ENCODE peak calls at places on chromosomes 6 and 20, in six cellular contexts. T is A549, D is fibroblast of lung, B is HFF-Myc, J is tibial artery, P is pancreas. F is an unnamed sample.

GRCh38 chr6:35480176-35480575 is 12.0 kb downstream of the RPL10A start:
- DNase-seq in P (no peak), J (no peak), T (no peak), D (no peak), B (no peak), F (no peak)

GRCh38 chr6:24574809-24575208 is 71.2 kb downstream of the KIAA0319 start:
- DNase-seq in T (no peak), P (no peak), B (no peak), D (no peak), J (no peak), F (peak)

GRCh38 chr20:62501801-62502495 is 26.2 kb upstream of the GATA5 start:
- DNase-seq in D (peak), J (no peak), B (no peak), P (no peak), T (peak), F (peak)

GRCh38 chr6:52108128-52108527 is 20.7 kb upstream of the PKHD1 start:
- DNase-seq in P (no peak), B (no peak), T (no peak), D (no peak), J (no peak), F (no peak)

GRCh38 chr6:76992553-76992952 is 470.7 kb downstream of the HTR1B start:
- DNase-seq in B (no peak), J (no peak), P (no peak), T (no peak), D (no peak), F (no peak)

GRCh38 chr20:43755390-43755789 is 28.6 kb upstream of the GTSF1L start:
- DNase-seq in T (no peak), B (no peak), P (no peak), D (peak), J (no peak), F (peak)

GRCh38 chr6:131015630-131016263 is 47.3 kb downstream of the EPB41L2 start:
- DNase-seq in B (peak), D (peak), T (no peak), P (no peak), J (no peak), F (no peak)

GRCh38 chr6:108732101-108732870 is 115.9 kb upstream of the ARMC2 start:
- DNase-seq in P (no peak), D (peak), B (no peak), T (no peak), J (no peak), F (peak)

GRCh38 chr6:121190122-121190521 is 144.2 kb downstream of the TBC1D32 start:
- DNase-seq in J (no peak), D (no peak), T (no peak), B (no peak), P (no peak), F (no peak)

GRCh38 chr6:121183742-121184141 is 150.5 kb downstream of the TBC1D32 start:
- DNase-seq in T (no peak), D (no peak), B (no peak), J (no peak), P (no peak), F (no peak)

GRCh38 chr6:121187833-121188200 is 146.5 kb downstream of the TBC1D32 start:
- DNase-seq in B (no peak), T (no peak), J (no peak), D (no peak), P (no peak), F (peak)

GRCh38 chr6:121187200-121187832 is 147.0 kb downstream of the TBC1D32 start:
- DNase-seq in P (no peak), T (no peak), B (no peak), J (no peak), D (no peak), F (peak)
- H3K4me3 ChIP-seq in P (no peak), T (no peak), B (no peak), J (no peak), D (no peak), F (no peak)

DNA sequence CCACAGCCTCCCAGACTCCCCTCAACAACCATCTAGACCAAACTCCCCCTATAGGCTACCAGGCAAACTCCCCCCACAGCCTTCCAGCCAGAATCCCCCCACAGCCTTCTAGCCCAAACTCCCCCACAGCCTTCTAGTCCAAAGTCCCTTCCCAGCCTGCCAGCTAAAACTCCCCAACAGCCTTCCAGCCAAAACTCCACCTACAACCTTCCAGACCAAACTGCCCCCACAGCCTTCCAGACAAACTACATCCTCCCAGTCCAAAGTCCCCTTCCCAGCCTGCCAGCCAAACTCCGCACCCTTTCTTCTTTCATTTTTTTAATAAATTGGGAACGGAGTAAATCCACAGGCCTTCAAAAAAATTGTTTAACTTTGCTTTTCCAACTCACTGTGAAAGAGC is 37.4 kb upstream of the SYNDIG1 start:
- DNase-seq in D (no peak), P (no peak), T (peak), B (no peak), J (no peak), F (no peak)
- TF ChIP-seq CTCF in D (no peak), P (no peak), T (no peak), B (no peak), J (no peak), F (no peak)

DNA sequence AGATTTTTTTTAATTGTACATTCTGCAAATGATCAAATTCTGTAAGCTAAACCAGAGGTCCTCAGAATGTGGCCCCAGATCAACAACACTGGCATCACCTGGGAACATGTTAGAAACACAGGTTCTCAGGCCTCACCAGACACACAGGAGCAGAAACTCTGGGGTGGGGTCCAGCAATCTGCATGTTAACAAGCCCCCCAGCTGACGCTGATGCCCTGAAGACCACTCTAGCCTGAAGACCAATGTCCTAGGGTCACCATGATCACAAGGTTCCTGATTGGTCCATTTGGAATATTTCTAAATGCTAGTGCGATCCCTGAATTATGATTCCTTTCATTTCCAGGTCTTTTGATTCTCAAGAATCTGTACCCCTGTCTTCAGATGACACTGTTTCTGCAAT is 2.4 kb upstream of the LY86 start:
- DNase-seq in P (no peak), D (no peak), J (no peak), B (no peak), T (no peak), F (no peak)
- H3K4me3 ChIP-seq in P (no peak), D (no peak), J (no peak), B (no peak), T (no peak), F (no peak)

GRCh38 chr20:32128167-32128566 is 18.7 kb downstream of the TM9SF4 start:
- DNase-seq in B (no peak), T (no peak), D (no peak), J (no peak), P (no peak), F (no peak)
- TF ChIP-seq CTCF in B (no peak), T (no peak), D (no peak), J (no peak), P (no peak), F (no peak)

GRCh38 chr6:13229205-13230085 is 98.9 kb downstream of the TBC1D7 start:
- DNase-seq in P (no peak), B (no peak), J (no peak), T (peak), D (no peak), F (peak)
- H3K4me3 ChIP-seq in P (no peak), B (no peak), J (no peak), T (no peak), D (no peak), F (no peak)

DNA sequence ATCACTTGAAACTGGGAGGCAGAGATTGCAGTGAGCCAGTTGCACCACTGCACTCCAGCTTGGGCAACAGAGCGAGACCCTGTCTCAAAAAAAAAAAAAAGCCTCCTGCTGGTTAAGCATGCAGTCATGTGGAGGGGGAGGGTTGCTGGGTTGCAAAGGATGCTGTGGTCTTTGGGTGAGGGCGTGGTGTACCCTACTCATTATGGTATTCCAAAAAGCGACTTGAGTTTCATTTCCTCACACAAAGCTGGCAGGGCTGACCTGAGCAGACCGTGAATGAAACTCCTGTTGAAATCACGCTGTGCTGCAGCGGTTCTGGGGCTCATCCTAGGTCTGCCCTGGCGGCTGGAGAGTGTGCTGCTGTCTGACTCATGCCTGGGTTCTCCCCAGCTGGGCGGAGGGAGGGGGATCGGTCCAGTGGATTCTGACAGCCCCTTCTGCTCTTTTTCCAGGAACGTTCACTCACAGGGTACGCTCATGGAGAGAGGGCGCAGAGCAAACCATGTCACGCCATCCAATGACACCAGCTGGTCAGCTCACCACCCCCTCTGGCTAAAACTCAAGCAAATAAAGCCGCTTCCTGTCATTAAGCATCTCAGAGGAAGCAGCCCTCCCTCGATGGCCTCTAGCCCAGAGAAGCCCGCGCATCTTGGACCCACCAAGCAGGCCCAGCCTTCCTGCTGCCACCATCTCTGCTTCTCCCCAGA is 166.2 kb downstream of the SCML4 start:
- DNase-seq in T (no peak), J (peak), P (no peak), D (peak), B (no peak), F (peak)
- TF ChIP-seq CTCF in T (no peak), J (no peak), P (no peak), D (peak), B (no peak), F (peak)

DNA sequence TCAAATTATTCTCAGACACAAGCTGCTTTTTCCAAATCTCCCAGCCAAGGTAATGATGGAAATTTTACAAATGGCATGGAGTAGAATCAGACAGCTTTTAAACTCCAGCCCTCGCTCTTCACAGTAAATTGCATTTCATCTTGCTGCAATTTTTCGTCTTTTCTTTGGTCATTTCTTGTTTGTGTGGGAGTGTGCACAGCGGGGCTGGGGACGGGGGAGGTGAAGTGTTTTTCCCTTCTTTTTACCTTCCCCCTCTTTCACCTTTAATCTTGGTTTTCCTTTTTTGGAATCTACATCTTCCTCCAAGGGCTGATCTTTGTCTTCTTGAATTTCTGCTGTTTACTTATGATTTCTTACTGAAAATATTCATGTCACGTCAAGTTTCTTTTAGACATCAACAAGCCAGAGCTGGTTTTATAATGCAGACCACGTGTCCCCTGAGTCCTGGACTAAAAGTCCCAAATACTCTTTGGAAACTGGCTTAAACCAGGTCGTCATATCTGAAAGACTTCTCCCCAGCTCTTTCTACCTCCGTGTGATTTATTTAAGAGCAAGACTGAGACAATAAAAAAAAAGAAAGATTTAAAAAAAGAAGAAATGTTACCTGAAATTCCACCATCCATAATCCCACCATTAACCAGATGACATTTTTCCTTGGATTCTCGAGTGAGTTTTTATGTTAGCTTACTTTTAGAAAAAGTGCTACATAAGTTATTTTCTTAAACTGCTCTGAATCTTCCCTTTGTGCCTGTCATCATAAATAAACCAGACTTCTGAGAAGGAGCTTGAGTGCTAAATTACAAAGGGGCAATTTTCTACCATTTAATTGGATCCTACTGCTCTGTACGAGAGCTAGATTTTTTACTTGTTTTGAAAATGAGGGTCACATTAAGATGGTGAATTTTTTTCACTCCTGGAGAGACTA is 52.0 kb downstream of the MAP3K5 start:
- DNase-seq in B (no peak), J (no peak), T (no peak), D (no peak), P (no peak), F (peak)
- H3K4me3 ChIP-seq in B (no peak), J (peak), T (no peak), D (peak), P (no peak), F (no peak)

DNA sequence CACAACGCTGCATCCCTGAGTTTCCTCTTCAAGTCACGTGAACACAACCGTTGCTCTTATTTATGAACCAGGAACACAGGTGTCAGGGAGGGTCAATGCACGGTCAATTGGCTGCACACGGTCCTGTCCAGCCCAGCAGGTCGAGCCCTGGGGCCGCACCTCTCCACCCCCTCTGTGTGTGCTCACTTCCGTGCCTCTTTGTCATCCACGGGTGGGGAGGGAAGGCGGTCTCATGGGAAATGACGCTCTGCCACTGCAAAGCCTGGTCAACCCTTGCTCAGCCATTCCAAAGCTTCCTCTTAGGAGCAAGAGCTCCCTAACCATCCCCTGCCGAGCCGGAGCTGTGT is 38.7 kb downstream of the DACT2 start:
- DNase-seq in P (no peak), J (peak), D (no peak), T (no peak), B (no peak), F (no peak)
- TF ChIP-seq CTCF in P (no peak), J (no peak), D (no peak), T (no peak), B (no peak), F (no peak)

DNA sequence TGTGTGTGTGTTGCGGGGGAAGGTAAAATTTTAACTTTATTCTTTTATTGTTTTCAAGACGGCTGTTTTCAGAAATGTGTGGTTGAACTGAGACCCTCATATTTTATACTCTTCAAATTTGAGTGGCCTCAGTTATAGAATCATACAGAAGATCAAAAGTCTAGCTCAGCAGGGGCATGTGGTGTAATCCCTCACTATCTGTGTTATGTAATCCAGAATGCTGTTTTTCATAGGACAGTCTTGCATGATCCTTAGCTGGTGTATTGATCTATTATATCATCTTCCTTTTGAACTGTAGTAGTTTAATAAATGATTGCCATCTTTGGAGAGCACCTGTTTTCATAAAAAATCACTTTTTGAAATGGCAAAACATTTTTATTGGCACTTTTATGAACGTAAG is 1.4 kb downstream of the PLCB4 start:
- DNase-seq in J (no peak), T (no peak), B (no peak), P (no peak), D (no peak), F (peak)
- H3K4me3 ChIP-seq in J (peak), T (peak), B (no peak), P (no peak), D (peak), F (no peak)

F was measured in epithelial cell of esophagus.